ENCODE peak calls at places on chromosomes 2 and 18, in five cellular contexts. R is KG1, L is Calu3, D is amniotic stem cell, P is esophagus squamous epithelium. U is an unnamed sample.
A peak's percentile ranks its signal among the peaks of the same experiment; 100 is the strongest.

GRCh38 chr2:140539506-140539905 is 1591.3 kb downstream of the LRP1B start:
- DNase-seq in L (no peak), D (no peak), R (no peak), P (no peak), U (no peak)

GRCh38 chr2:99183025-99183424 is 2.0 kb downstream of the MRPL30 start:
- DNase-seq in P (no peak), D (no peak), R (no peak), L (peak; percentile 57), U (no peak)

GRCh38 chr2:42047488-42048317 is at the start of gene PKDCC:
- DNase-seq in R (no peak), P (no peak), L (peak; percentile 82), D (no peak), U (peak; percentile 77)

GRCh38 chr2:134433469-134433868 is 179.6 kb downstream of the MGAT5 start:
- DNase-seq in L (peak; percentile 10), R (no peak), D (no peak), P (no peak), U (no peak)

GRCh38 chr18:46341989-46342525 is 237.9 kb downstream of the HAUS1 start:
- DNase-seq in R (no peak), L (no peak), P (no peak), D (no peak), U (no peak)

GRCh38 chr2:240443891-240444301 is 8.4 kb downstream of the GPC1 start:
- DNase-seq in L (no peak), P (no peak), R (no peak), D (no peak), U (no peak)

GRCh38 chr2:178865121-178865520 is 57.9 kb upstream of the TTN start:
- DNase-seq in R (no peak), D (no peak), L (no peak), P (no peak), U (no peak)

GRCh38 chr2:112010751-112011150 is 44.3 kb upstream of the TMEM87B start:
- DNase-seq in P (no peak), R (no peak), L (no peak), D (no peak), U (no peak)

GRCh38 chr2:232885264-232885961 is 15.3 kb downstream of the SNORC start:
- DNase-seq in R (no peak), L (no peak), P (no peak), D (no peak), U (no peak)

GRCh38 chr2:148653437-148653836 is 8.9 kb downstream of the EPC2 start:
- DNase-seq in R (no peak), L (no peak), D (no peak), P (no peak), U (no peak)

GRCh38 chr2:7930800-7931635 is 750.8 kb upstream of the ID2 start:
- DNase-seq in P (no peak), D (no peak), L (no peak), R (no peak), U (no peak)

GRCh38 chr18:58525517-58525916 is 103.4 kb downstream of the ALPK2 start:
- DNase-seq in D (no peak), R (no peak), L (no peak), P (no peak), U (no peak)

GRCh38 chr2:111883661-111884591 is at the start of gene ANAPC1:
- DNase-seq in P (peak; percentile 64), L (peak; percentile 91), R (peak; percentile 87), D (peak; percentile 58), U (peak; percentile 40)

GRCh38 chr2:16908671-16909070 is 243.0 kb upstream of the CYRIA start:
- DNase-seq in D (no peak), R (no peak), P (no peak), L (no peak), U (no peak)

U was measured in fibroblast of the conjunctiva.